ENCODE peak calls at places on chromosomes 3 and 15, in eight cellular contexts. I is thyroid gland, Q is K562, V is pancreas, A is ovary, E is tibial artery, G is HFF-Myc, H is foreskin fibroblast. X is an unnamed sample.

GRCh38 chr15:59687831-59688230 is 1.3 kb downstream of the BNIP2 start:
- DNase-seq in V (no peak), Q (no peak), G (peak), I (no peak), E (no peak), A (no peak), H (no peak), X (no peak)

GRCh38 chr3:39668420-39668819 is 141.0 kb upstream of the MYRIP start:
- DNase-seq in G (peak), A (no peak), Q (peak), E (no peak), V (peak), I (no peak), H (peak), X (peak)

GRCh38 chr3:197445886-197446631 is 109.7 kb downstream of the BDH1 start:
- DNase-seq in V (no peak), A (no peak), E (no peak), I (no peak), H (no peak), Q (no peak), G (no peak), X (no peak)

GRCh38 chr3:15038306-15038705 is 26.8 kb downstream of the MRPS25 start:
- DNase-seq in E (no peak), A (no peak), Q (no peak), H (no peak), V (no peak), I (peak), G (no peak), X (no peak)

GRCh38 chr15:79495716-79496115 is 63.6 kb downstream of the MINAR1 start:
- DNase-seq in E (no peak), H (no peak), I (no peak), Q (no peak), A (no peak), G (no peak), V (no peak), X (no peak)

GRCh38 chr3:72395654-72396415 is 452.4 kb downstream of the SHQ1 start:
- DNase-seq in I (no peak), E (no peak), V (no peak), G (peak), A (no peak), Q (no peak), H (peak), X (peak)

GRCh38 chr3:111321786-111322185 is 220.2 kb upstream of the CD96 start:
- DNase-seq in Q (no peak), I (no peak), G (no peak), V (no peak), H (no peak), A (no peak), E (no peak), X (no peak)

GRCh38 chr3:11944052-11944673 is 60.0 kb upstream of the SYN2 start:
- DNase-seq in V (peak), Q (peak), G (peak), I (peak), H (peak), A (no peak), E (no peak), X (peak)

GRCh38 chr3:108914774-108915641 is 38.7 kb downstream of the GUCA1C start:
- DNase-seq in A (peak), E (no peak), I (peak), V (peak), G (peak), H (peak), Q (peak), X (peak)

GRCh38 chr15:100201376-100202280 is 140.1 kb downstream of the ADAMTS17 start:
- DNase-seq in H (no peak), V (no peak), G (no peak), Q (no peak), I (no peak), A (no peak), E (no peak), X (no peak)

GRCh38 chr3:172673210-172673679 is 37.6 kb downstream of the NCEH1 start:
- DNase-seq in G (peak), Q (peak), I (peak), A (no peak), V (peak), H (peak), E (no peak), X (peak)

GRCh38 chr3:115616461-115616860 is 6.8 kb upstream of the GAP43 start:
- DNase-seq in I (no peak), E (no peak), Q (no peak), V (no peak), A (no peak), G (no peak), H (no peak), X (no peak)

GRCh38 chr3:188051801-188052228 is 102.1 kb upstream of the LPP start:
- DNase-seq in I (peak), E (peak), A (peak), Q (no peak), G (no peak), H (no peak), V (no peak), X (no peak)

GRCh38 chr3:130379274-130379673 is 33.8 kb downstream of the COL6A5 start:
- DNase-seq in H (peak), V (no peak), I (no peak), E (no peak), G (no peak), A (no peak), Q (no peak), X (no peak)

GRCh38 chr3:130835483-130835882 is 58.4 kb upstream of the ATP2C1 start:
- DNase-seq in H (no peak), E (no peak), I (no peak), Q (no peak), A (no peak), V (no peak), G (no peak), X (peak)

GRCh38 chr3:60754617-60755016 is 496.6 kb downstream of the FHIT start:
- DNase-seq in A (no peak), G (no peak), I (no peak), Q (no peak), V (no peak), H (no peak), E (no peak), X (peak)

GRCh38 chr3:191768421-191768820 is 307.5 kb downstream of the PYDC2 start:
- DNase-seq in G (no peak), Q (no peak), I (no peak), H (no peak), E (no peak), V (no peak), A (no peak), X (no peak)
- TF ChIP-seq CTCF in G (peak), Q (no peak), I (no peak), H (no peak), E (no peak), V (no peak), A (no peak), X (no peak)

GRCh38 chr3:124397088-124397487 is 333.2 kb upstream of the UMPS start:
- DNase-seq in A (no peak), G (no peak), E (no peak), Q (no peak), V (no peak), I (no peak), H (no peak), X (no peak)
- TF ChIP-seq CTCF in A (no peak), G (no peak), E (no peak), Q (no peak), V (no peak), I (no peak), H (no peak), X (no peak)

DNA sequence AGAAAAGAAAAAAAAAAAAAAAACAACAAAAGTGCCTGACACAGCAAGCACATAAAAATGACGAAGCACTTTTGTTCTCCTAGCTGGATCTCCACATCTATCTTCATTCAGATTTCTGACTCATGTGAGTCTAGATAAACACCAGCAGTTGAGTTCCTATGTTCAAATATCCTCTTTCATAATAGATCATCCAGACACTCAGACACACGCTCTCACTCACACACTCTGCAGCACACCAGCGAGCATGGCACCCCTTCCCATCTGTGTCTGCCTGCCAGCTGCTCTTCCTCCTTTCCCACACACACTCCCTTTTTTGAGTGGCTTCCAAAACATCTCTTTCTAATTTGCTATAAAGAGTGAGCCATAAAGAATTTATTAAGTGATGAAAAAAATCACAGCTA is 19.8 kb upstream of the CELF6 start:
- DNase-seq in Q (no peak), H (peak), V (no peak), A (no peak), G (peak), E (no peak), I (no peak), X (peak)
- TF ChIP-seq CTCF in Q (no peak), H (no peak), V (no peak), A (no peak), G (no peak), E (no peak), I (no peak), X (no peak)

GRCh38 chr3:4957978-4958377 is 21.3 kb upstream of the BHLHE40 start:
- DNase-seq in I (no peak), E (no peak), A (no peak), H (no peak), Q (no peak), G (no peak), V (no peak), X (no peak)
- TF ChIP-seq CTCF in I (no peak), E (no peak), A (no peak), H (no peak), Q (no peak), G (no peak), V (no peak), X (no peak)

DNA sequence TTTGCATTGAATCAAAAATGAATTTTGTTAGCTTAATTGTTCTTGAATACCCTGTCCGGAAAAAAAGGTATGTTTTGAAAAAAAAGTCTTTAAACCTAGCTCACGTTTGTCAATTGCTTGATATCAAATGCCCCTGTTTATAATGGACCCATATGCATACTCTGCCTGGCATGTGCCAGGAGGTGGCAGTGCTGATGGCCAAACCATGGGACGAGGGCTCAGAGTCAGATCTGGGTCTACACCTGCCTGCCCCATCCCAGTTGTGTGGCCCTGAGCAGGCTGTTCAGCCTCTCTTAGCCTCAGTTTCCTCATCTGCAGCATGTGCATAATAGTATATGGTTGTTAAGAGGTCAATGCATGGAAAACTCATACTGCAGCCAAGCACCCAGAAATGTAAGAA is 38.8 kb downstream of the PRKCD start:
- DNase-seq in H (no peak), Q (no peak), I (no peak), E (no peak), G (no peak), V (no peak), A (no peak), X (no peak)
- TF ChIP-seq CTCF in H (no peak), Q (no peak), I (no peak), E (no peak), G (peak), V (no peak), A (no peak), X (peak)

DNA sequence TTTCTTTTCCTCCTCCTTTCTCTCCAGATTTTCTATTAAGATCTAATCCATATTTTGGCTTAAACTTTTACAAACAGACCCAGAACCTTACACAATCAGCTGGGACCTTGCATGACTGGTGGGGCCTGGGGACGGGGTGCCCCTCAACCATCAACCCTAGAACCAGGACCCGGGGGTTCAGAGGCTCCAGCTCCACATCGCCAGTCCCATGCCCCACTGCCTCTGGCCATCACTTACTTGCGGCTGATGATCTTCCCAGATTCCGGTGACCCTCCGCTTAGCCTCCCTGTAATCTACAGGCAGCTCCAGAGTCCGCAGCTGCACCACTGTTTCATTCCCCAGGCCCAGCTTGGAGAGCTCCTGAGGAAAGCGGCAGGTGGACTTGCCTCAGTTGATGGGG is 36.8 kb downstream of the PGPEP1L start:
- DNase-seq in Q (no peak), V (no peak), H (no peak), A (no peak), E (no peak), G (no peak), I (no peak), X (no peak)
- TF ChIP-seq CTCF in Q (no peak), V (no peak), H (no peak), A (no peak), E (no peak), G (no peak), I (no peak), X (no peak)

GRCh38 chr3:155179966-155180757 is 100.0 kb downstream of the MME start:
- DNase-seq in Q (no peak), H (no peak), G (no peak), I (no peak), E (no peak), V (no peak), A (no peak), X (no peak)
- TF ChIP-seq CTCF in Q (no peak), H (no peak), G (no peak), I (no peak), E (no peak), V (no peak), A (no peak), X (no peak)

X was measured in HFFc6.